ENCODE peak calls at places on chromosomes 5 and 9, in nine cellular contexts. J is bronchial epithelial cell, Z is Panc1, F is AG09309, T is WERI-Rb-1, Q is lower leg skin, A is osteoblast, S is left ventricle myocardium inferior, I is dorsolateral prefrontal cortex. D is an unnamed sample.

GRCh38 chr9:129483467-129484324 is 137.2 kb downstream of the C9orf50 start:
- DNase-seq in T (peak; percentile 69), S (peak; percentile 90), Z (no peak), A (peak; percentile 98), I (peak; percentile 78), J (peak; percentile 79), F (peak; percentile 81), Q (peak; percentile 98), D (peak; percentile 99)

GRCh38 chr9:73074176-73074708 is 77.4 kb upstream of the ANXA1 start:
- DNase-seq in A (no peak), F (no peak), S (no peak), I (no peak), J (no peak), Z (no peak), T (no peak), Q (no peak), D (no peak)

GRCh38 chr9:4984171-4984570 is 901 bp upstream of the JAK2 start:
- DNase-seq in J (peak; percentile 33), S (no peak), I (no peak), A (no peak), F (no peak), Q (no peak), Z (no peak), T (peak; percentile 54), D (no peak)

GRCh38 chr5:159797566-159797965 is 118.7 kb upstream of the ADRA1B start:
- DNase-seq in F (no peak), Q (no peak), T (no peak), I (no peak), Z (no peak), S (no peak), J (no peak), A (no peak), D (no peak)

GRCh38 chr9:88530051-88530450 is 4.9 kb upstream of the NXNL2 start:
- DNase-seq in A (peak; percentile 91), Z (no peak), J (peak; percentile 17), I (no peak), Q (no peak), F (no peak), T (no peak), S (no peak), D (no peak)

GRCh38 chr9:3517377-3518048 is 8.3 kb downstream of the RFX3 start:
- DNase-seq in A (no peak), J (no peak), T (no peak), F (peak; percentile 31), S (no peak), Z (no peak), I (no peak), Q (no peak), D (no peak)

GRCh38 chr5:156331845-156332244 is 4.9 kb downstream of the SGCD start:
- DNase-seq in F (no peak), S (no peak), J (no peak), A (no peak), I (no peak), Z (no peak), Q (no peak), T (no peak), D (no peak)

GRCh38 chr9:124017064-124017928 is 5.7 kb downstream of the LHX2 start:
- DNase-seq in F (no peak), J (no peak), S (no peak), Q (no peak), T (no peak), A (peak; percentile 80), Z (no peak), I (no peak), D (no peak)

GRCh38 chr9:63817622-63818518 is 1467.1 kb downstream of the FOXD4L5 start:
- DNase-seq in J (no peak), A (peak; percentile 84), I (peak; percentile 49), S (peak; percentile 55), Z (no peak), F (no peak), Q (peak; percentile 96), T (peak; percentile 33), D (peak; percentile 40)

GRCh38 chr5:181260720-181261319 is at the start of gene TRIM52:
- DNase-seq in F (peak; percentile 61), I (peak; percentile 91), Q (peak; percentile 97), J (peak; percentile 69), Z (no peak), T (peak; percentile 84), S (peak; percentile 92), A (peak; percentile 95), D (peak; percentile 85)

GRCh38 chr5:38726279-38726678 is 119.5 kb upstream of the OSMR start:
- DNase-seq in T (no peak), Z (no peak), S (no peak), I (no peak), F (no peak), Q (no peak), A (no peak), J (no peak), D (no peak)

GRCh38 chr9:93081081-93081529 is 14.9 kb upstream of the CARD19 start:
- DNase-seq in J (no peak), S (no peak), F (no peak), T (no peak), I (no peak), A (no peak), Z (no peak), Q (peak; percentile 53), D (no peak)

GRCh38 chr9:19232830-19233194 is 2.3 kb downstream of the DENND4C start:
- DNase-seq in F (peak; percentile 10), I (no peak), Z (no peak), Q (no peak), S (no peak), T (no peak), A (peak; percentile 82), J (peak; percentile 25), D (no peak)

GRCh38 chr9:76218868-76219462 is 175.3 kb downstream of the RFK start:
- DNase-seq in A (no peak), T (no peak), Z (no peak), S (no peak), J (no peak), Q (no peak), F (no peak), I (no peak), D (no peak)

GRCh38 chr5:110288766-110289165 is 437.7 kb downstream of the TMEM232 start:
- DNase-seq in Q (no peak), Z (no peak), S (no peak), T (peak; percentile 65), I (no peak), A (peak; percentile 54), F (peak; percentile 98), J (no peak), D (no peak)

GRCh38 chr9:131709741-131710499 is 30.0 kb downstream of the RAPGEF1 start:
- DNase-seq in S (no peak), Z (no peak), J (peak; percentile 42), T (no peak), Q (peak; percentile 83), F (peak; percentile 27), I (no peak), A (no peak), D (no peak)

GRCh38 chr5:100749771-100750284 is 153.3 kb downstream of the ST8SIA4 start:
- DNase-seq in J (no peak), A (no peak), Z (no peak), Q (no peak), T (no peak), I (no peak), S (no peak), F (no peak), D (no peak)
- H3K4me3 ChIP-seq in J (no peak overlapping the region), A (no peak overlapping the region), Z (no peak overlapping the region), Q (no peak overlapping the region), T (no peak overlapping the region), I (no peak overlapping the region), S (no peak overlapping the region), F (no peak overlapping the region), D (no peak overlapping the region)

DNA sequence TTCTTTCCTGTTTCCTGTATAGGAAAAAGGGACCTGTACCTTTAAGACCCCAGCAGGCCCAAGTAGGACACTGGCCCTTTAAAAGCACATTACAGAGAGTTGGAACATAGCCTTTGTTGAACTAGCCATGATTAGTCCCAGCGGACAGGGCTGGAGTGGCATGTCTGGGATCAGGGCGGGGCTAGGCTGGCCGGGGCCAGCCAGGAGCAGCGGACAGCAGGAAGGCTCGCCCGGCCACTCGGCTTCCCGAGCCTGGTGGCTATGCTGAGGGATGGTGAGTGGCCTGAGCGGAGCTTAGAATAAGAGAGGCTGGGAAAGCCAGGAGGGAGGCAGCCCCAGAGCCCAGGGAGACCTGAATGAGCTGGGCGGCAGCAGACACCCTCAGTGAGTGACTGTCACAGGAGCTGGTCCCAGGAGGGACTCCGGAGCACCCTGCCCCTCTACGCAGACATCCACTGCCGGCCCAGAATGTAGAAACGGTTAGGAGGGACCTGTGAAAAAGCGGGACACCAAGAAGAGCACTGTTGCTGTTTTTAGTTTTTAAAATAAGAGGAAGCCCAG is 92.1 kb downstream of the DAB2IP start:
- DNase-seq in I (peak; percentile 70), T (peak; percentile 89), S (peak; percentile 87), A (peak; percentile 98), J (peak; percentile 58), Q (peak; percentile 93), F (peak; percentile 54), Z (no peak), D (peak; percentile 93)
- H3K4me3 ChIP-seq in I (peak overlapping the region; percentile 41), T (no peak overlapping the region), S (peak overlapping the region; percentile 76), A (peak overlapping the region; percentile 71), J (peak overlapping the region; percentile 16), Q (peak overlapping the region; percentile 13), F (peak overlapping the region; percentile 53), Z (peak overlapping the region; percentile 53), D (peak overlapping the region; percentile 41)

GRCh38 chr9:99103505-99103904 is 1.4 kb upstream of the TGFBR1 start:
- DNase-seq in S (no peak), Q (no peak), T (peak; percentile 46), Z (no peak), I (no peak), J (no peak), A (peak; percentile 65), F (no peak), D (no peak)
- H3K4me3 ChIP-seq in S (peak overlapping the region; percentile 93), Q (no peak overlapping the region), T (peak overlapping the region; percentile 48), Z (no peak overlapping the region), I (peak overlapping the region; percentile 51), J (no peak overlapping the region), A (peak overlapping the region; percentile 87), F (no peak overlapping the region), D (no peak overlapping the region)

DNA sequence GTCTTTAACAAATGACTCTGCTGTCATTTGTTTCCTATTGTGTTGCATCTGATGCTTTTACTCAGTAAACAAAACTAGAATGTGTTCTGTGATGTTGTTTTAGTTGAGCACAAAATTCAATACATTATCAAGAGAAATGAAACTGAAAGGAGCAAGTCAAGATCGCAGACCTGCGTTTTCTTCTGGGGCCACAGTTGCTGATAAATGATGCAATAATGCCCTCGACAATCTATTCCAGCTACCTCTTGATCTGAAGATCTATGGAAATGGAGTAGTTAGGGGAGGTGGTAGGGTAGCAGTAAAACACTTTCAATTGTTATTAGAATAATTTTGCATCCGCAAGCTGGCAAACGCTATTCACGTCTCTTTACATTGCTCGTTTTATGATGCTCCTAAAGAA is 1.7 kb downstream of the ZNF366 start:
- DNase-seq in T (no peak), J (no peak), F (no peak), Z (no peak), A (no peak), Q (no peak), I (no peak), S (no peak), D (no peak)
- H3K4me3 ChIP-seq in T (no peak overlapping the region), J (no peak overlapping the region), F (no peak overlapping the region), Z (no peak overlapping the region), A (no peak overlapping the region), Q (no peak overlapping the region), I (peak overlapping the region; percentile 4), S (peak overlapping the region; percentile 61), D (no peak overlapping the region)

GRCh38 chr5:59036274-59036961 is 453.5 kb downstream of the RAB3C start:
- DNase-seq in T (no peak), J (peak; percentile 98), S (no peak), A (peak; percentile 85), Z (peak; percentile 54), Q (no peak), F (peak; percentile 96), I (no peak), D (no peak)
- H3K4me3 ChIP-seq in T (no peak overlapping the region), J (no peak overlapping the region), S (peak overlapping the region; percentile 76), A (peak overlapping the region; percentile 85), Z (no peak overlapping the region), Q (no peak overlapping the region), F (no peak overlapping the region), I (no peak overlapping the region), D (no peak overlapping the region)